ENCODE peak calls at places on chromosome 20, in ten cellular contexts. Y is activated gamma-delta T cell; H is nucleus accumbens; J is naive thymus-derived CD8-positive, alpha-beta T cell; F is D341Med; O is GM03348; M is NCI-H1105 treated with DMSO at 0.1 percent for 48 hours; X is neuronal stem cell; C is activated naive CD8-positive, alpha-beta T cell treated with anti-CD3 and anti-CD28 coated beads, Interleukin-2, amount 50 U/mL, for 24 hours; V is esophagus squamous epithelium. I is an unnamed sample.

GRCh38 chr20:9306521-9306920 is 207.9 kb upstream of the LAMP5 start:
- DNase-seq in O (peak), V (no peak), H (no peak), Y (no peak), J (no peak), M (no peak), X (no peak), C (no peak), F (no peak), I (no peak)

GRCh38 chr20:34871966-34872603 is 571 bp downstream of the GGT7 start:
- DNase-seq in F (no peak), M (peak), J (no peak), H (no peak), C (no peak), O (no peak), X (no peak), V (no peak), Y (no peak), I (no peak)

GRCh38 chr20:57087102-57087501 is 179.3 kb downstream of the BMP7 start:
- DNase-seq in J (no peak), Y (no peak), H (no peak), X (no peak), O (no peak), M (peak), V (no peak), C (no peak), F (no peak), I (no peak)

GRCh38 chr20:23692725-23693124 is 3.9 kb upstream of the CST4 start:
- DNase-seq in H (no peak), M (no peak), F (no peak), J (no peak), V (no peak), C (no peak), O (no peak), X (no peak), Y (no peak), I (no peak)

GRCh38 chr20:13009682-13010406 is 1.1 kb downstream of the SPTLC3 start:
- DNase-seq in H (no peak), J (no peak), C (no peak), F (no peak), M (no peak), O (peak), Y (no peak), X (no peak), V (no peak), I (no peak)

GRCh38 chr20:25692499-25692898 is 4.2 kb downstream of the ZNF337 start:
- DNase-seq in C (no peak), H (no peak), V (no peak), O (no peak), F (no peak), M (no peak), Y (no peak), J (no peak), X (no peak), I (no peak)

GRCh38 chr20:63896136-63896890 is 1.4 kb downstream of the DNAJC5 start:
- DNase-seq in H (peak), J (peak), O (peak), F (no peak), Y (no peak), V (no peak), X (no peak), C (peak), M (peak), I (peak)

GRCh38 chr20:61990484-61990883 is 75.2 kb downstream of the TAF4 start:
- DNase-seq in V (no peak), O (no peak), Y (no peak), J (no peak), C (no peak), M (no peak), F (no peak), X (no peak), H (no peak), I (no peak)

GRCh38 chr20:50351541-50351940 is 158.6 kb upstream of the PTPN1 start:
- DNase-seq in F (no peak), J (no peak), O (no peak), Y (no peak), V (no peak), H (no peak), X (no peak), C (no peak), M (no peak), I (no peak)

GRCh38 chr20:24935140-24935539 is 13.9 kb upstream of the CST7 start:
- DNase-seq in O (no peak), C (no peak), H (no peak), M (no peak), X (no peak), J (no peak), F (no peak), V (no peak), Y (no peak), I (no peak)